ENCODE peak calls at places on chromosomes 13 and 19, in seven cellular contexts. K is Caco-2, M is dorsolateral prefrontal cortex, Y is uterus, J is activated B cell treated with CpG ODN at 0.5 μM for 24 hours, C is OCI-LY7, V is tibial artery. L is an unnamed sample.

GRCh38 chr13:40401911-40402776 is 264.3 kb downstream of the FOXO1 start:
- DNase-seq in K (peak), M (peak), Y (peak), J (peak), C (peak), V (peak), L (no peak)

GRCh38 chr13:45373116-45373606 is 32.2 kb upstream of the TPT1 start:
- DNase-seq in K (no peak), M (no peak), Y (no peak), J (no peak), C (no peak), V (no peak), L (no peak)

GRCh38 chr19:33604651-33605050 is 17.1 kb upstream of the CHST8 start:
- DNase-seq in K (no peak), M (no peak), Y (no peak), J (no peak), C (no peak), V (no peak), L (no peak)

GRCh38 chr13:96519380-96519779 is 429.5 kb downstream of the HS6ST3 start:
- DNase-seq in K (no peak), M (no peak), Y (no peak), J (no peak), C (no peak), V (no peak), L (no peak)

GRCh38 chr13:97122381-97122996 is 99.6 kb upstream of the MBNL2 start:
- DNase-seq in K (no peak), M (no peak), Y (no peak), J (no peak), C (no peak), V (no peak), L (no peak)

GRCh38 chr19:8208710-8209110 is 460 bp upstream of the CERS4 start:
- DNase-seq in K (no peak), M (no peak), Y (no peak), J (no peak), C (no peak), V (peak), L (no peak)

GRCh38 chr19:45306522-45307027 is 16.1 kb downstream of the CKM start:
- DNase-seq in K (no peak), M (no peak), Y (no peak), J (no peak), C (no peak), V (no peak), L (no peak)

GRCh38 chr19:13961826-13962737 is 9.8 kb downstream of the DCAF15 start:
- DNase-seq in K (no peak), M (no peak), Y (no peak), J (no peak), C (no peak), V (no peak), L (peak)

GRCh38 chr13:113537205-113537604 is 46.7 kb upstream of the DCUN1D2 start:
- DNase-seq in K (no peak), M (no peak), Y (no peak), J (no peak), C (no peak), V (peak), L (no peak)

GRCh38 chr19:39558623-39559117 is 18.7 kb upstream of the EID2 start:
- DNase-seq in K (no peak), M (no peak), Y (no peak), J (no peak), C (peak), V (no peak), L (no peak)

GRCh38 chr13:83620535-83621220 is 261.6 kb downstream of the SLITRK1 start:
- DNase-seq in K (no peak), M (no peak), Y (no peak), J (no peak), C (no peak), V (no peak), L (no peak)

GRCh38 chr13:62092536-62092935 is 676.9 kb upstream of the PCDH20 start:
- DNase-seq in K (no peak), M (no peak), Y (no peak), J (no peak), C (no peak), V (no peak), L (no peak)

GRCh38 chr19:48636859-48637448 is at the start of gene DBP:
- DNase-seq in K (no peak), M (no peak), Y (no peak), J (no peak), C (no peak), V (peak), L (peak)
- TF ChIP-seq CTCF in K (no peak), M (no peak), Y (no peak), J (no peak), C (peak), V (peak), L (no peak)

DNA sequence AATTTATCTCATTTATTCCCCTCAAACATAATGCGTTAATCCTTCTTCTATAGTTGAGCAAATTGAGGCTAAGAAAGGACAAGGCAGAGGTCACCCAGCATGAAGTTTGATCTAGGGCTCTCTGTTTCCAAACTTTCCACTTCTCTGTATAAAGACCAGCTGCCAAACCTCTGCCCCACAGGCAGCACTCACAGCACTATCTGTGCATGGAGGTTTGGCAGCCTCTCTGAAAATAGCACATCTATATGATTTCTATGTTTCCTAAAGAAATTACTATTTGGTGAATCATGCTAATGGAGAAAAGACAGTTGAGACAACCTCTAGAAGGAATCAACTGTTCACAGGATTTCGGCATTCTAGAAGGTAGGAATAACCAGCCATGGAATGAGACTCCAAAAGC is 554.5 kb downstream of the IRS2 start:
- DNase-seq in K (no peak), M (no peak), Y (no peak), J (no peak), C (no peak), V (no peak), L (no peak)
- TF ChIP-seq CTCF in K (no peak), M (no peak), Y (no peak), J (no peak), C (no peak), V (no peak), L (no peak)

GRCh38 chr19:615619-616018 is 17.7 kb downstream of the POLRMT start:
- DNase-seq in K (no peak), M (no peak), Y (no peak), J (no peak), C (no peak), V (no peak), L (no peak)
- TF ChIP-seq CTCF in K (no peak), M (no peak), Y (no peak), J (no peak), C (no peak), V (no peak), L (no peak)

GRCh38 chr19:58406818-58407657 is 1.4 kb upstream of the ZNF584 start:
- DNase-seq in K (no peak), M (no peak), Y (no peak), J (no peak), C (peak), V (no peak), L (no peak)
- TF ChIP-seq CTCF in K (peak), M (no peak), Y (no peak), J (no peak), C (peak), V (no peak), L (peak)

DNA sequence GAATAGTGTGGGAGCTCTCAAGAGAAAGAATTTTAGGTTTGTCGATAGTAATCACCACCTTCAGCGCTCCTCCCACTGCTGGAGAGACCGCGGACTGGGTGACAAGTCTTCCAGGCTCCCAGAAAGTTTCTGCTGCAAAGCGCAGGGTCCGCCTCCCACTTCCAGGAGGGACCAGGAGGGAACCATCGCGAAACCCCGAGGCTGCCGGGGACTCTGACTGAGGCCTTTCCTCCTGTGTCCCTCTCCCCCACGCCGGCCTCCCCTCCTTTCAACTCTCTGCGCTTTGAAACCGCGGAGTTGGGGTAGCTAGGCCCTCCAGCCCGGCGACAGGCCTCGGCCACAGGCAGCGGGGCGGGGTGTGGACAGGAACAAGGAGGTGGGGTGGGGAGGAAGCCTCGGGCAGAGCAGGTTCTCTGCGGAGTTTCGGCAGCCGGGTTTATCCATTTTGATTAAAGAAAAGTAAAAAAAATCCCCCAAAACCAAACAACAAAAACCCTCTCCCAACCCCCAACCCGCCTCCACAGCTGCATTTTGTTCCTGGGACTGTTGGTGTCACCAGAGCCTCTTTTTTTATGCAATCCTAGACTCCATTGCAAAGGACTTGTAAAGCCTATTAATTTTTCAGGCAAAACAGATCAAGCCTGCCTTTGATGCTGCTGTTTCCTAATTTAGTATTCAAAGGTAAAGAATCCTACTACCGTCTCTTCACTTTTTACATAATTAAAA is 157.2 kb downstream of the TM9SF2 start:
- DNase-seq in K (no peak), M (peak), Y (peak), J (peak), C (no peak), V (peak), L (peak)
- TF ChIP-seq CTCF in K (no peak), M (peak), Y (peak), J (no peak), C (peak), V (peak), L (no peak)

GRCh38 chr13:98556968-98557591 is 19.8 kb downstream of the STK24 start:
- DNase-seq in K (no peak), M (no peak), Y (no peak), J (no peak), C (no peak), V (peak), L (no peak)
- TF ChIP-seq CTCF in K (no peak), M (no peak), Y (no peak), J (no peak), C (no peak), V (no peak), L (no peak)

DNA sequence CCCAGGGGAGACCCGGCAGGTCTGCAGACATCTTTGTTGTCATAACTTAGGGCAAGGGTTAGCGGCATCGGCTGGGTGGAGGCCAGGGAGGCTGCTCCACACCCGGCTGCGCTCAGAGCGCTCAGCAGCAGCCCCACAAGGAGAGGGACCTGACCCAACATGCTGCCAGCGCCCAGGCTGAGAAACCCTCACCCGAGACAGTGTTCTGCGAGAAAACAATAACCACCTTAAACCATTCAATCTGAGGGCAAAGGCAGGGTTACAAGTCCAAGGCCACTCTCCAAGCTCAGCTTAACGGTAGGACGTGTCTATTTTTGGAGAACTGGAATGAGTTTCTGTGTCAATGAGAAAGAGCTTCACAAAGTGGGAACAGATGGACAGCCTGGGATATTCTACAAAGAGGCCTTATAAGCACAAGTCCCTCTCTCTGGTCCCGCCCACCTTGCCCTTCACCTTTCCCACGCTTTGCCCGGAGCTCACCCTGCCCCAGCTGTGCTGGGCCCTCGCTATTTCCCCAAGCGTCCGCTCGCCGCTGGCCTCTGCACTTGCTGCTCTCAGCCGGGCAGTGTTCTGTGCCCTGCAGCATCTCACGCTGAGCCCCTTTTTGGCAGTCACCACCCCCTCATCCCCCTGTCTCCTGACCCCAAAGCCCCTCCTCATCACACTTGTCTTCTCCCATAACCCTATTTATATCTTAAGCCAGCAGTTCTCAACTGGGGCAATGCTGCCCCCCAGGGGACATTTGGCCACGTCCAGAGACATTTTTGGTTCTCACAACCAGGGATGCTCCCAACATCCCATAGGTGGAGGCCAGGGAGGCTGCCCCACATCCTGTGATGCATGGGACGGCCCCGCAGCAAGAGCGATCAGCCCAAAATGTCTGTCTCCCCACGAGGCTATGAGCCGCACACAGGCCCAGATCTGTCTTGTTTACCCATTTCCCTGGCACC is 17.6 kb downstream of the PPP1R12C start:
- DNase-seq in K (peak), M (no peak), Y (no peak), J (no peak), C (no peak), V (no peak), L (peak)
- TF ChIP-seq CTCF in K (peak), M (peak), Y (no peak), J (no peak), C (peak), V (no peak), L (no peak)

GRCh38 chr19:11453468-11454341 is 18.3 kb downstream of the PRKCSH start:
- DNase-seq in K (no peak), M (no peak), Y (no peak), J (no peak), C (peak), V (no peak), L (peak)

GRCh38 chr19:11451327-11451941 is 16.0 kb downstream of the PRKCSH start:
- DNase-seq in K (no peak), M (no peak), Y (no peak), J (no peak), C (no peak), V (no peak), L (no peak)

GRCh38 chr19:11452814-11453335 is 17.4 kb downstream of the PRKCSH start:
- DNase-seq in K (no peak), M (no peak), Y (no peak), J (no peak), C (no peak), V (no peak), L (no peak)

GRCh38 chr19:11450570-11451326 is 15.3 kb downstream of the PRKCSH start:
- DNase-seq in K (no peak), M (no peak), Y (no peak), J (no peak), C (no peak), V (no peak), L (no peak)

GRCh38 chr19:11451942-11452813 is 16.7 kb downstream of the PRKCSH start:
- DNase-seq in K (no peak), M (no peak), Y (no peak), J (no peak), C (peak), V (no peak), L (peak)
- TF ChIP-seq CTCF in K (no peak), M (no peak), Y (no peak), J (no peak), C (peak), V (no peak), L (no peak)

GRCh38 chr13:33610471-33611015 is 207.4 kb upstream of the RFC3 start:
- DNase-seq in K (no peak), M (peak), Y (no peak), J (no peak), C (no peak), V (peak), L (no peak)

GRCh38 chr13:33611016-33611805 is 206.7 kb upstream of the RFC3 start:
- DNase-seq in K (no peak), M (peak), Y (peak), J (no peak), C (no peak), V (peak), L (no peak)

DNA sequence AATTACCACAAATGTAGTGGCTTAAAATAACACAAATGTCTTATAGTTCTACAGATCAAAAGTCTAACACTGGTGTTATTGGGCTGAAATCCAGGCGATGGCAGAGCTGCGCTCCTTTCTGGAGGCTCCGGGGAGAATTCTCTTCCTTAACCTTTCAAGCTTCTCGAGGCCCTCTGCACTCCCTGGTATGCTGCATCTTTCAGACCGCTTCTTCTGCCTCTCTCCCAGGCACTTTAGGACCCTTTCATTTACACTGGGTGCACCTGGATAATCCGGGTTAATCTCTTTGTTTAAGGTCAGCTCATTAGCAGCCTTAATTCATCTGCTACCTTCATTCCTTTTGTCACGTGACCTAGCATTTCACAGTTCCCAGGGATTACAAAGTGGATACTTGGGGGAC is 211.3 kb upstream of the RFC3 start:
- DNase-seq in K (peak), M (no peak), Y (no peak), J (no peak), C (no peak), V (no peak), L (no peak)
- TF ChIP-seq CTCF in K (peak), M (peak), Y (no peak), J (no peak), C (no peak), V (no peak), L (no peak)

DNA sequence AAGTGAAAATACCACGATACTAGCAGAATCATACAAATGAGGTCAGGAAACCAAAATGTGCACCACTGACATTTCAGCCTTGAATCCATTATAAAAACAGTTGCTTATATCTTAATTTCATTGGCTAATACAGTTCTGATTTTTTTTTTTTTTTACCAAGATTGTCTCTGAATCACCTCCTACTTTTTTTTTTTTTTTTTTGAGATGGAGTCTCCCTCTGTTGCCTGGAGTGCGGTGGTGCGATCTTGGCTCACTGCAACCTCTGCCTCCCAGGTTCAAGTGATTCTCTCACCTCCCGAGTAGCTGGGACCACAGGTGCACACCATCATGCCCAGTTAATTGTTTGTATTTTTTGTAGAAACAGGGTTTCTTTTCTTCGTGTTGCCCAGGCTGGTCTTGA is 270.2 kb downstream of the LMO7 start:
- DNase-seq in K (no peak), M (no peak), Y (no peak), J (no peak), C (no peak), V (no peak), L (no peak)
- TF ChIP-seq CTCF in K (no peak), M (no peak), Y (no peak), J (no peak), C (no peak), V (no peak), L (no peak)

L was measured in glutamatergic neuron.